ENCODE peak calls at places on chromosomes 2 and 18, in six cellular contexts. Q, F, H, V, L and T are unnamed samples.

GRCh38 chr2:95346236-95346737 is 49.1 kb downstream of the KCNIP3 start:
- DNase-seq in H (no peak), L (peak; percentile 45), V (peak; percentile 67), Q (no peak), F (peak; percentile 94), T (no peak)

GRCh38 chr2:133418671-133419070 is 149.6 kb downstream of the NCKAP5 start:
- DNase-seq in F (no peak), L (no peak), H (no peak), Q (no peak), V (no peak), T (no peak)

GRCh38 chr2:236712304-236712703 is 142.7 kb downstream of the ACKR3 start:
- DNase-seq in L (no peak), F (no peak), Q (no peak), H (no peak), V (no peak), T (no peak)

GRCh38 chr2:216426938-216427337 is 14.7 kb downstream of the SMARCAL1 start:
- DNase-seq in F (no peak), H (no peak), L (no peak), Q (no peak), V (no peak), T (no peak)

GRCh38 chr2:184523732-184524131 is 74.6 kb upstream of the ZNF804A start:
- DNase-seq in V (no peak), L (no peak), Q (no peak), F (no peak), H (peak; percentile 32), T (no peak)

GRCh38 chr2:68423966-68424650 is 43.0 kb downstream of the FBXO48 start:
- DNase-seq in H (no peak), L (no peak), Q (no peak), F (no peak), V (no peak), T (no peak)

GRCh38 chr18:22841840-22842239 is 91.3 kb upstream of the RBBP8 start:
- DNase-seq in L (no peak), F (no peak), V (no peak), Q (no peak), H (no peak), T (no peak)

GRCh38 chr2:8000861-8001260 is 681.0 kb upstream of the ID2 start:
- DNase-seq in H (no peak), Q (no peak), L (no peak), V (no peak), F (no peak), T (no peak)

GRCh38 chr2:78532762-78533399 is 492.6 kb upstream of the REG3G start:
- DNase-seq in F (no peak), Q (no peak), L (no peak), V (no peak), H (no peak), T (no peak)

GRCh38 chr2:2184549-2185249 is 146.4 kb downstream of the MYT1L start:
- DNase-seq in V (no peak), L (no peak), H (no peak), F (no peak), Q (no peak), T (no peak)

GRCh38 chr2:72892506-72893173 is 5.4 kb downstream of the SPR start:
- DNase-seq in V (peak; percentile 76), H (no peak), Q (peak; percentile 34), L (no peak), F (peak; percentile 54), T (peak; percentile 47)

GRCh38 chr2:109129921-109130725 is 1.1 kb downstream of the SH3RF3 start:
- DNase-seq in L (peak; percentile 46), H (no peak), Q (no peak), F (no peak), V (peak; percentile 11), T (peak; percentile 18)

GRCh38 chr2:19355416-19355821 is 3.0 kb downstream of the OSR1 start:
- DNase-seq in F (no peak), H (no peak), V (no peak), Q (no peak), L (no peak), T (no peak)

GRCh38 chr2:12034303-12034861 is 287.9 kb downstream of the LPIN1 start:
- DNase-seq in F (no peak), H (no peak), L (no peak), Q (no peak), V (no peak), T (no peak)

GRCh38 chr2:178397002-178397605 is 53.9 kb downstream of the PRKRA start:
- DNase-seq in Q (no peak), H (no peak), F (peak; percentile 27), L (no peak), V (no peak), T (peak; percentile 36)

GRCh38 chr2:73961274-73961673 is 23.4 kb upstream of the TET3 start:
- DNase-seq in F (no peak), Q (no peak), L (no peak), H (no peak), V (no peak), T (no peak)

GRCh38 chr18:51235011-51235789 is 37.7 kb upstream of the MEX3C start:
- DNase-seq in Q (no peak), F (no peak), H (no peak), L (no peak), V (no peak), T (no peak)

GRCh38 chr18:42141439-42141838 is 186.4 kb downstream of the PIK3C3 start:
- DNase-seq in Q (no peak), H (no peak), L (no peak), F (no peak), V (no peak), T (no peak)

GRCh38 chr2:162989507-162989906 is 150.9 kb upstream of the KCNH7 start:
- DNase-seq in F (no peak), L (no peak), V (no peak), H (no peak), Q (no peak), T (no peak)

GRCh38 chr2:208627110-208627884 is 220.7 kb downstream of the PTH2R start:
- DNase-seq in V (no peak), L (no peak), F (no peak), H (no peak), Q (no peak), T (no peak)

DNA sequence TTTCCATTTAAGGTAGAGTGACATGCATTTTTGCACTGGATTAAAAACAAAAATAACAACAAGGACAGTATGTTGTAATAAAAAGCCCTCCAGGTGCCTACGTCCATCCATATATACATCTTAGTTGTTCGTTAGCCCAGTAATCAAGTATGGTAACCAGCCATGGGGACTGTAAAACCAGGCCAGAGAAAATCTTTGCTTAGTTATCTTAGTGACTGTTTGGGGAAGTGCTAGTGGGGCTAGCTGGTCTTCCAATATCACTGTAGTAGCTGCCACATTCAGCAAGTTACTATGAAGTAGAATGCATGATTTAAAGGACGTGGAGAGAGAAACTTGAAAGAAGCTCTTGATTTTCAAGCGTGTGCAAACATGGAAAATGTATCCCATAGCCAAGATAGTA is 95.9 kb upstream of the STON1 start:
- DNase-seq in L (no peak), H (no peak), Q (no peak), V (no peak), F (no peak), T (no peak)
- H3K4me1 ChIP-seq in L (no peaks in the 10 kb centered on the region), H (no peaks in the 10 kb centered on the region), Q (no peaks in the 10 kb centered on the region), V (no peaks in the 10 kb centered on the region), F (no peaks in the 10 kb centered on the region), T (no peaks in the 10 kb centered on the region)

DNA sequence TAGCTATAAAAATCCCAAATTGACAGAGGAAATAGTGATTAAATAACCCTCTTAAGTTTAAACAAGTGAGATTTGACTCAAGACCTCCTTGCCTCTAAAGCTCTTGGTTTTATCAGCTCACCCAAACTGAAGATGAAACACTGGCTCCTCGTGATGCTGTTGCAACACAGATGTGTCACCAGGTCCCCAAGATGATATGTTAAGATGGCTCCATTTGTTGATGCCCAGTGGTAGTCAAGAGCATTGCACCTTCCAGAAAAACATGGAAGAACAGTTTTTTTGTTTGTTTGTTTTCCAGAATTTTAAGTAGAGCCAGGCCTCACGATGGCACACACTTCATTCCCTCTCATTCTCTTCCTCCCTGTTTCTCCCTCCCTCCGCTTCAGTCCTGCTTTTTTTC is 399.8 kb downstream of the TXNL1 start:
- DNase-seq in L (no peak), H (no peak), Q (no peak), F (no peak), V (no peak), T (no peak)
- H3K4me1 ChIP-seq in L (no peaks in the 10 kb centered on the region), H (peaks cover 4% of the 10 kb centered on the region), Q (no peaks in the 10 kb centered on the region), F (no peaks in the 10 kb centered on the region), V (no peaks in the 10 kb centered on the region), T (no peaks in the 10 kb centered on the region)

GRCh38 chr2:66574701-66575624 is 140.0 kb downstream of the MEIS1 start:
- DNase-seq in Q (no peak), V (peak; percentile 44), F (peak; percentile 52), H (peak; percentile 80), L (no peak), T (no peak)
- H3K4me1 ChIP-seq in Q (no peaks in the 10 kb centered on the region), V (no peaks in the 10 kb centered on the region), F (peaks cover 26% of the 10 kb centered on the region), H (peaks cover 42% of the 10 kb centered on the region), L (peaks cover 22% of the 10 kb centered on the region), T (no peaks in the 10 kb centered on the region)

GRCh38 chr2:200373973-200374416 is 67.5 kb downstream of the SPATS2L start:
- DNase-seq in H (no peak), V (peak; percentile 21), F (no peak), Q (no peak), L (no peak), T (no peak)
- H3K4me1 ChIP-seq in H (peaks cover 39% of the 10 kb centered on the region), V (peaks cover 54% of the 10 kb centered on the region), F (peaks cover 2% of the 10 kb centered on the region), Q (peaks cover 49% of the 10 kb centered on the region), L (peaks cover 11% of the 10 kb centered on the region), T (peaks cover 34% of the 10 kb centered on the region)

GRCh38 chr2:232578662-232579061 is 28.2 kb downstream of the EIF4E2 start:
- DNase-seq in V (no peak), L (no peak), Q (no peak), H (no peak), F (no peak), T (no peak)
- H3K4me1 ChIP-seq in V (peaks cover 18% of the 10 kb centered on the region), L (no peaks in the 10 kb centered on the region), Q (no peaks in the 10 kb centered on the region), H (peaks cover 2% of the 10 kb centered on the region), F (no peaks in the 10 kb centered on the region), T (no peaks in the 10 kb centered on the region)

DNA sequence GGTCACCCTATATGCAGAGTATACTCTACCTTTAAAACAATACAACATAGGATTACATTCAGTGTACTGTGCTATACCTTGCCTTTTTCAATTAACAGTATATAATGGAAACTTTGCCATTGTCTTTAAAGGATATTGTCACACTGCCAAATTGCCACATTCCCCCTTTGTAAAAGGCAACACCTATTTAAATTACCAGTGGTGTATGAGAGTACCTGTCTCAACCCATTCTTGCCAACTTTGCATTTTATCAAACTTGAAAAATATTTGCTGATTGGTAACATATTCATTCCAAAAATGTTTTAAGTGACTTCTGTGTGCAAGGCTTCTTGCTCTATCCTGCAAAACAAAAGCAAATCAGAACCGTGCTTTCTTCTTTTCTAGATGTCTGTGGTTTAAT is 92.9 kb downstream of the FMNL2 start:
- DNase-seq in Q (no peak), F (no peak), L (no peak), V (no peak), H (no peak), T (no peak)
- H3K4me1 ChIP-seq in Q (no peaks in the 10 kb centered on the region), F (no peaks in the 10 kb centered on the region), L (no peaks in the 10 kb centered on the region), V (peaks cover 9% of the 10 kb centered on the region), H (peaks cover 24% of the 10 kb centered on the region), T (no peaks in the 10 kb centered on the region)

GRCh38 chr2:144519934-144520717 is at the start of gene ZEB2:
- DNase-seq in Q (peak; percentile 37), L (peak; percentile 81), V (peak; percentile 43), H (peak; percentile 86), F (peak; percentile 56), T (no peak)

GRCh38 chr2:144520718-144521487 is 984 bp upstream of the ZEB2 start:
- DNase-seq in V (no peak), F (no peak), H (no peak), Q (no peak), L (peak; percentile 29), T (no peak)

GRCh38 chr2:144523606-144524131 is 3.8 kb upstream of the ZEB2 start:
- DNase-seq in L (no peak), H (no peak), F (no peak), Q (no peak), V (no peak), T (no peak)

GRCh38 chr2:144522741-144523605 is 3.1 kb upstream of the ZEB2 start:
- DNase-seq in V (no peak), L (peak; percentile 60), F (no peak), H (peak; percentile 68), Q (no peak), T (no peak)

GRCh38 chr2:144521702-144522101 is 1.8 kb upstream of the ZEB2 start:
- DNase-seq in Q (no peak), V (no peak), L (peak; percentile 43), H (no peak), F (no peak), T (no peak)
- H3K4me1 ChIP-seq in Q (peaks cover 36% of the 10 kb centered on the region), V (no peaks in the 10 kb centered on the region), L (peaks cover 6% of the 10 kb centered on the region), H (peaks cover 35% of the 10 kb centered on the region), F (peaks cover 9% of the 10 kb centered on the region), T (peaks cover 33% of the 10 kb centered on the region)